ENCODE peak calls at places on chromosomes 11 and 22, in eight cellular contexts. Z is lower leg skin, X is GM13977, L is RWPE1, I is fibroblast of lung, B is cardiac fibroblast, A is IMR-90, U is ACHN. C is an unnamed sample.

GRCh38 chr11:68411501-68411991 is 49.0 kb upstream of the PPP6R3 start:
- DNase-seq in B (no peak), Z (no peak), I (no peak), U (no peak), A (no peak), L (no peak), X (no peak), C (no peak)

GRCh38 chr11:17571431-17572358 is 24.6 kb downstream of the OTOG start:
- DNase-seq in A (no peak), B (no peak), Z (no peak), L (no peak), X (no peak), U (no peak), I (no peak), C (no peak)

GRCh38 chr11:8241373-8242112 is 22.1 kb downstream of the LMO1 start:
- DNase-seq in B (no peak), X (no peak), A (no peak), Z (no peak), U (no peak), I (no peak), L (no peak), C (no peak)

GRCh38 chr11:65056999-65057398 is 1.4 kb downstream of the NAALADL1 start:
- DNase-seq in U (no peak), L (no peak), X (no peak), I (no peak), Z (no peak), B (no peak), A (no peak), C (no peak)

GRCh38 chr22:48972979-48973693 is 854.5 kb downstream of the BRD1 start:
- DNase-seq in A (no peak), Z (no peak), U (no peak), X (no peak), L (no peak), B (no peak), I (no peak), C (no peak)

GRCh38 chr11:73659961-73660360 is 13.6 kb downstream of the PLEKHB1 start:
- DNase-seq in U (no peak), X (no peak), I (no peak), L (no peak), Z (no peak), A (no peak), B (no peak), C (no peak)

GRCh38 chr11:77423624-77424023 is 50.3 kb downstream of the PAK1 start:
- DNase-seq in L (no peak), Z (no peak), A (no peak), X (no peak), B (no peak), I (no peak), U (no peak), C (no peak)

GRCh38 chr11:114413958-114414357 is 13.5 kb downstream of the RBM7 start:
- DNase-seq in A (no peak), I (no peak), B (no peak), X (no peak), U (no peak), Z (no peak), L (no peak), C (no peak)

GRCh38 chr22:36562261-36562835 is 33.4 kb upstream of the EIF3D start:
- DNase-seq in L (peak; percentile 48), I (peak; percentile 48), U (peak; percentile 42), A (peak; percentile 43), X (no peak), B (peak; percentile 75), Z (peak; percentile 19), C (peak; percentile 37)

GRCh38 chr11:122317337-122317736 is 201.3 kb upstream of the BLID start:
- DNase-seq in L (no peak), U (no peak), B (no peak), A (peak; percentile 87), Z (no peak), X (no peak), I (peak; percentile 92), C (peak; percentile 92)

GRCh38 chr22:25067851-25068421 is 115.4 kb downstream of the KIAA1671 start:
- DNase-seq in B (no peak), A (no peak), Z (no peak), U (no peak), X (no peak), I (no peak), L (no peak), C (no peak)

GRCh38 chr11:105937331-105937730 is 84.7 kb downstream of the MSANTD4 start:
- DNase-seq in A (peak; percentile 67), B (peak; percentile 60), L (peak; percentile 49), X (no peak), I (peak; percentile 76), Z (no peak), U (peak; percentile 36), C (no peak)

GRCh38 chr22:27648074-27648473 is 153.5 kb downstream of the MN1 start:
- DNase-seq in A (no peak), X (no peak), Z (no peak), B (no peak), I (no peak), U (no peak), L (no peak), C (no peak)

GRCh38 chr11:18588297-18589252 is at the start of gene UEVLD:
- DNase-seq in A (peak; percentile 89), Z (peak; percentile 87), L (peak; percentile 94), B (peak; percentile 91), U (peak; percentile 81), X (peak; percentile 68), I (peak; percentile 92), C (peak; percentile 91)

GRCh38 chr11:75492181-75492820 is 33.4 kb downstream of the GDPD5 start:
- DNase-seq in L (peak; percentile 38), X (peak; percentile 57), A (peak; percentile 20), B (peak; percentile 35), Z (no peak), I (peak; percentile 18), U (no peak), C (no peak)

GRCh38 chr11:120001161-120002135 is 136.5 kb downstream of the TRIM29 start:
- DNase-seq in I (no peak), X (no peak), L (no peak), Z (no peak), U (no peak), A (no peak), B (no peak), C (no peak)

GRCh38 chr22:47136671-47137070 is 374.2 kb downstream of the TBC1D22A start:
- DNase-seq in L (no peak), U (no peak), I (no peak), X (no peak), A (no peak), Z (no peak), B (no peak), C (no peak)

GRCh38 chr11:100890779-100891178 is 203.7 kb downstream of the ARHGAP42 start:
- DNase-seq in A (peak; percentile 98), Z (no peak), X (no peak), I (peak; percentile 99), U (peak; percentile 23), B (peak; percentile 65), L (no peak), C (peak; percentile 98)

GRCh38 chr11:108871152-108871551 is 206.3 kb downstream of the DDX10 start:
- DNase-seq in I (peak; percentile 77), L (no peak), B (peak; percentile 82), Z (no peak), A (peak; percentile 75), U (peak; percentile 68), X (no peak), C (peak; percentile 62)

GRCh38 chr11:72816404-72816990 is 2.3 kb downstream of the ATG16L2 start:
- DNase-seq in X (no peak), Z (no peak), A (peak; percentile 18), U (no peak), L (no peak), I (no peak), B (no peak), C (no peak)

GRCh38 chr22:49229483-49230193 is 598.0 kb downstream of the BRD1 start:
- DNase-seq in I (no peak), B (no peak), U (no peak), A (no peak), L (no peak), Z (no peak), X (no peak), C (no peak)

GRCh38 chr22:46972901-46973831 is 210.7 kb downstream of the TBC1D22A start:
- DNase-seq in A (no peak), X (no peak), L (no peak), I (no peak), Z (no peak), U (no peak), B (no peak), C (peak; percentile 6)

GRCh38 chr11:120180571-120181445 is 30.0 kb upstream of the OAF start:
- DNase-seq in Z (peak; percentile 14), A (peak; percentile 90), X (no peak), I (peak; percentile 85), L (no peak), U (no peak), B (peak; percentile 79), C (peak; percentile 31)

GRCh38 chr11:62931501-62932278 is 10.5 kb upstream of the CHRM1 start:
- DNase-seq in X (no peak), U (no peak), I (no peak), A (no peak), L (no peak), B (no peak), Z (no peak), C (peak; percentile 5)

GRCh38 chr22:42397332-42398246 is 34.6 kb downstream of the NFAM1 start:
- DNase-seq in Z (peak; percentile 55), B (no peak), A (no peak), I (no peak), L (no peak), U (no peak), X (peak; percentile 72), C (no peak)

GRCh38 chr11:130523609-130524008 is 75.2 kb downstream of the ADAMTS15 start:
- DNase-seq in B (peak; percentile 90), A (peak; percentile 97), L (no peak), X (no peak), U (no peak), Z (peak; percentile 71), I (peak; percentile 96), C (peak; percentile 91)

GRCh38 chr11:46737699-46738098 is 18.7 kb downstream of the F2 start:
- DNase-seq in U (no peak), L (no peak), B (no peak), A (no peak), I (no peak), X (no peak), Z (no peak), C (no peak)

GRCh38 chr11:95245038-95245437 is 14.0 kb upstream of the SESN3 start:
- DNase-seq in B (peak; percentile 71), X (no peak), U (no peak), L (peak; percentile 83), Z (no peak), I (peak; percentile 80), A (peak; percentile 6), C (no peak)

GRCh38 chr22:25008666-25009065 is 56.1 kb downstream of the KIAA1671 start:
- DNase-seq in I (no peak), L (no peak), X (no peak), U (peak; percentile 91), A (no peak), B (no peak), Z (no peak), C (no peak)

GRCh38 chr11:111417766-111418435 is 38.8 kb upstream of the POU2AF1 start:
- DNase-seq in I (peak; percentile 71), A (peak; percentile 99), X (no peak), U (no peak), L (no peak), Z (peak; percentile 30), B (peak; percentile 75), C (peak; percentile 31)

GRCh38 chr11:123573291-123573690 is 81.1 kb downstream of the SCN3B start:
- DNase-seq in A (no peak), B (no peak), I (no peak), Z (no peak), L (no peak), X (no peak), U (no peak), C (no peak)

GRCh38 chr11:59755701-59756495 is 722 bp downstream of the STX3 start:
- DNase-seq in X (peak; percentile 35), Z (peak; percentile 81), L (peak; percentile 83), A (peak; percentile 63), U (peak; percentile 94), B (peak; percentile 74), I (peak; percentile 77), C (peak; percentile 66)